ENCODE peak calls at places on chromosome 15, in four cellular contexts. N is mesothelial cell of epicardium, A is kidney epithelial cell, Z is A549. M is an unnamed sample.

GRCh38 chr15:47206358-47206978 is 510.8 kb upstream of the SEMA6D start:
- DNase-seq in N (no peak), A (no peak), Z (no peak), M (no peak)

GRCh38 chr15:80480909-80481308 is 76.7 kb downstream of the ARNT2 start:
- DNase-seq in N (no peak), A (peak), Z (no peak), M (no peak)

GRCh38 chr15:66912001-66912400 is 153.4 kb upstream of the SMAD3 start:
- DNase-seq in N (no peak), A (no peak), Z (no peak), M (no peak)

GRCh38 chr15:92391640-92392039 is 2.0 kb upstream of the ST8SIA2 start:
- DNase-seq in N (no peak), A (no peak), Z (peak), M (no peak)

GRCh38 chr15:92979011-92979701 is 79.0 kb downstream of the CHD2 start:
- DNase-seq in N (no peak), A (no peak), Z (no peak), M (no peak)

GRCh38 chr15:40379853-40380252 is 2.7 kb upstream of the KNSTRN start:
- DNase-seq in N (no peak), A (peak), Z (peak), M (no peak)

GRCh38 chr15:77017761-77018720 is 23.1 kb downstream of the PSTPIP1 start:
- DNase-seq in N (no peak), A (no peak), Z (no peak), M (no peak)

GRCh38 chr15:67067161-67067853 is 1.9 kb downstream of the SMAD3 start:
- DNase-seq in N (peak), A (no peak), Z (no peak), M (no peak)

GRCh38 chr15:82709081-82709420 is 624 bp downstream of the AP3B2 start:
- DNase-seq in N (no peak), A (no peak), Z (no peak), M (no peak)

GRCh38 chr15:76342382-76343201 is 6.0 kb downstream of the ISL2 start:
- DNase-seq in N (peak), A (no peak), Z (no peak), M (no peak)

GRCh38 chr15:65286069-65286703 is 497 bp downstream of the PARP16 start:
- DNase-seq in N (no peak), A (no peak), Z (peak), M (peak)

GRCh38 chr15:77097317-77097721 is 26.4 kb upstream of the TSPAN3 start:
- DNase-seq in N (no peak), A (no peak), Z (no peak), M (no peak)

GRCh38 chr15:68551296-68551635 is 27.5 kb upstream of the CORO2B start:
- DNase-seq in N (no peak), A (no peak), Z (no peak), M (peak)

GRCh38 chr15:37134699-37135131 is 34.4 kb upstream of the MEIS2 start:
- DNase-seq in N (no peak), A (no peak), Z (peak), M (no peak)

GRCh38 chr15:39381517-39381916 is 199.4 kb upstream of the THBS1 start:
- DNase-seq in N (no peak), A (no peak), Z (no peak), M (no peak)

GRCh38 chr15:98000249-98001203 is 40.0 kb downstream of the ARRDC4 start:
- DNase-seq in N (no peak), A (peak), Z (no peak), M (no peak)

GRCh38 chr15:81418427-81418826 is 44.4 kb upstream of the TMC3 start:
- DNase-seq in N (no peak), A (no peak), Z (no peak), M (no peak)

GRCh38 chr15:65939901-65940617 is 70.8 kb downstream of the RAB11A start:
- DNase-seq in N (no peak), A (peak), Z (peak), M (no peak)

GRCh38 chr15:100108846-100109245 is 232.9 kb downstream of the ADAMTS17 start:
- DNase-seq in N (peak), A (no peak), Z (no peak), M (no peak)

GRCh38 chr15:93862791-93863190 is 368.6 kb upstream of the MCTP2 start:
- DNase-seq in N (no peak), A (no peak), Z (no peak), M (no peak)

GRCh38 chr15:91496754-91497691 is 356.5 kb upstream of the SLCO3A1 start:
- DNase-seq in N (no peak), A (no peak), Z (no peak), M (no peak)

GRCh38 chr15:70195808-70196304 is 98.1 kb upstream of the TLE3 start:
- DNase-seq in N (peak), A (peak), Z (peak), M (no peak)
- TF ChIP-seq CTCF in N (no peak), A (no peak), Z (no peak), M (no peak)

GRCh38 chr15:70512772-70513362 is 250.5 kb downstream of the UACA start:
- DNase-seq in N (no peak), A (no peak), Z (peak), M (no peak)
- TF ChIP-seq CTCF in N (peak), A (peak), Z (peak), M (peak)

GRCh38 chr15:59561547-59561946 is 50.0 kb upstream of the GCNT3 start:
- DNase-seq in N (no peak), A (no peak), Z (no peak), M (no peak)

GRCh38 chr15:59567369-59567768 is 44.2 kb upstream of the GCNT3 start:
- DNase-seq in N (no peak), A (no peak), Z (peak), M (no peak)

GRCh38 chr15:59565299-59565698 is 46.3 kb upstream of the GCNT3 start:
- DNase-seq in N (no peak), A (no peak), Z (no peak), M (no peak)

DNA sequence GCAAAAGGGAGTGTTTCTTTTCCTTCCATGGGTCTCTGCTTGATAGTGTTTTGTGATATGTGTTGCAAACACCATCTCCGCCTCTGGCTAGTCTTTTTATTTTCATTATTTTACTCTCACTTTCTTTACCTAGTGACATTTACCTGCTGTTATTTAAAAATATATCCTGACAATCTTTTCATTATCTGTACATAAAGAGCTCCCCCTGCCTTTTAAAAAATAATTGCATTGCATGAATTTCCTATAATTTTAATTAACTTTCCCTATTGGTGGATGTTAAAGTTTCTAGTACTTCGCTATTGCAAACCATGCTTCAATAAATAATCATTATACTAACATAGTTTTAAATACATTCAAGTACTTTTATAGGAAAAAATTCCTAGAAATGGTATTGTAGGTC is 48.8 kb upstream of the GCNT3 start:
- DNase-seq in N (no peak), A (no peak), Z (no peak), M (no peak)
- TF ChIP-seq CTCF in N (no peak), A (peak), Z (peak), M (no peak)

GRCh38 chr15:63915209-63915887 is 81.6 kb upstream of the HERC1 start:
- DNase-seq in N (no peak), A (no peak), Z (no peak), M (no peak)

GRCh38 chr15:63917588-63918316 is 84.0 kb upstream of the HERC1 start:
- DNase-seq in N (no peak), A (no peak), Z (no peak), M (no peak)

GRCh38 chr15:63918317-63918672 is 84.5 kb upstream of the HERC1 start:
- DNase-seq in N (no peak), A (no peak), Z (no peak), M (no peak)

GRCh38 chr15:63913786-63914185 is 80.0 kb upstream of the HERC1 start:
- DNase-seq in N (no peak), A (no peak), Z (no peak), M (no peak)

GRCh38 chr15:63915888-63916731 is 82.4 kb upstream of the HERC1 start:
- DNase-seq in N (no peak), A (no peak), Z (peak), M (no peak)
- TF ChIP-seq CTCF in N (peak), A (peak), Z (no peak), M (peak)

GRCh38 chr15:33701304-33701696 is 267.0 kb upstream of the CHRM5 start:
- DNase-seq in N (no peak), A (no peak), Z (peak), M (no peak)

GRCh38 chr15:33700695-33701303 is 267.5 kb upstream of the CHRM5 start:
- DNase-seq in N (peak), A (peak), Z (peak), M (peak)

GRCh38 chr15:33698128-33698527 is 270.2 kb upstream of the CHRM5 start:
- DNase-seq in N (no peak), A (no peak), Z (no peak), M (no peak)

GRCh38 chr15:33699145-33699544 is 269.2 kb upstream of the CHRM5 start:
- DNase-seq in N (no peak), A (no peak), Z (no peak), M (no peak)

GRCh38 chr15:33699691-33700447 is 268.4 kb upstream of the CHRM5 start:
- DNase-seq in N (no peak), A (no peak), Z (peak), M (no peak)
- TF ChIP-seq CTCF in N (no peak), A (peak), Z (no peak), M (peak)

GRCh38 chr15:53716909-53717878 is 42.3 kb downstream of the WDR72 start:
- DNase-seq in N (no peak), A (no peak), Z (peak), M (no peak)
- TF ChIP-seq CTCF in N (no peak), A (peak), Z (peak), M (peak)

M was measured in type B pancreatic cell.